ENCODE peak calls at places on chromosome 16, in ten cellular contexts. U is fibroblast of the aortic adventitia; G is cardiac muscle cell; V is AG09309; A is pancreas; B is spleen; E is CD8-positive, alpha-beta T cell; Z is dorsolateral prefrontal cortex; Y is left ventricle myocardium inferior; K is tibial nerve. Q is an unnamed sample.

GRCh38 chr16:88781140-88782077 is 3.6 kb downstream of the PIEZO1 start:
- DNase-seq in B (peak), G (no peak), K (no peak), V (no peak), Y (no peak), U (no peak), E (peak), Z (no peak), A (no peak), Q (no peak)

GRCh38 chr16:49700928-49701685 is 154.8 kb downstream of the ZNF423 start:
- DNase-seq in E (no peak), Z (no peak), V (no peak), G (peak), Y (no peak), B (no peak), A (no peak), K (no peak), U (no peak), Q (no peak)

GRCh38 chr16:17647879-17648649 is 177.3 kb upstream of the XYLT1 start:
- DNase-seq in B (no peak), K (no peak), Y (no peak), G (no peak), U (no peak), A (no peak), V (no peak), Z (no peak), E (no peak), Q (no peak)

GRCh38 chr16:15770512-15770911 is 86.3 kb downstream of the MYH11 start:
- DNase-seq in U (peak), A (no peak), Y (no peak), V (peak), K (no peak), Z (no peak), E (no peak), B (no peak), G (peak), Q (peak)

GRCh38 chr16:4795828-4796572 is 831 bp downstream of the SMIM22 start:
- DNase-seq in E (no peak), Y (no peak), A (no peak), K (no peak), B (no peak), V (no peak), U (no peak), G (no peak), Z (no peak), Q (no peak)

GRCh38 chr16:48247311-48247710 is at the start of gene ABCC11:
- DNase-seq in U (no peak), V (no peak), Z (no peak), Y (no peak), B (no peak), E (no peak), K (no peak), A (no peak), G (no peak), Q (no peak)

GRCh38 chr16:11665071-11665491 is 3.2 kb upstream of the SNN start:
- DNase-seq in K (no peak), B (peak), Y (no peak), Z (no peak), U (no peak), V (no peak), E (no peak), A (no peak), G (no peak), Q (no peak)

GRCh38 chr16:28986492-28986891 is 1.6 kb downstream of the LAT start:
- DNase-seq in E (peak), Z (no peak), K (no peak), A (no peak), Y (no peak), U (no peak), V (no peak), G (no peak), B (no peak), Q (no peak)

GRCh38 chr16:22618842-22619241 is 108.2 kb downstream of the NPIPB5 start:
- DNase-seq in Y (no peak), G (no peak), U (no peak), E (no peak), Z (no peak), B (no peak), A (no peak), V (no peak), K (no peak), Q (no peak)

GRCh38 chr16:85445779-85446222 is 167.3 kb upstream of the GSE1 start:
- DNase-seq in U (peak), E (no peak), V (no peak), Y (no peak), Z (no peak), G (no peak), K (no peak), A (no peak), B (no peak), Q (no peak)

GRCh38 chr16:85611455-85612190 is 1.5 kb upstream of the GSE1 start:
- DNase-seq in E (peak), A (peak), Y (peak), G (peak), V (peak), B (peak), K (peak), Z (peak), U (peak), Q (peak)

GRCh38 chr16:46972429-46972970 is 974 bp downstream of the DNAJA2 start:
- DNase-seq in V (no peak), G (peak), K (no peak), E (no peak), Z (no peak), Y (no peak), U (peak), B (no peak), A (no peak), Q (peak)

DNA sequence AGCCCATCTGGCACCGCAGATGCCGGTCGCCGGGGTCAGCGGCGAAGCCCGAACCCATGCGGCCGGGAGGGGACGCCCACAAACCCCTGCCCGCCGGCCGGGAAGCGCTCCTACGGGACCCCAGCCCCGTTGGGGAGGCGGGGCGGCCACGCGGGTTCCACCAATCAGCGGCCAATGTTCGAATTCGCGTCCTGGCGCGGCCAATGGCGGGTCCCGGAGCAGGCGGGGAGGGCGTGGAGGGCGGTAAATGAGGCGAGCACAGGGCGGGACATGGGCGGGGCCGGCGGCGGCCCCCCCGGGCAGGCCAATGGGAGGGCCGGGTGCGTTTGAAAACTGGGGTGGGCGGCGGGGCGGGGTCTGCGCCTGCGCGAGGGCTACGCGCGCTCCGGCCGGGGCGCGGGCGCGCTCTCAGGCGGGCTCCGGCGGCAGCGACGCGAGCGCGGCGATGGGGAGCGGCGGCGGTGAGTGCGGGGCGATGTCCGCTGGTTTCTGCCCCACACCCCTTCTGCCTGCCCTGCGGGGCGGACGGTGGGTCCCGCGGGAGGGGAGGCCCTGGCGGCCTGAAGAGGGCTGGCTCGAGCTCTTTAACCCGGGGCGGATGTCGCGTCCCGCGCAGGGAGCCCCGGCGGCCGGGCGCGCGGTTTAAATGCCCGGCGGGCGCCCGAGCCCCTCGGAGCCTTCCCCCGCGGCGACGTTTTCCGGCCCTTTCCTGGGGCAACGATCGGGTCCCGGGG is at the start of gene CCNF:
- DNase-seq in A (peak), K (peak), V (peak), Z (peak), B (peak), E (peak), U (peak), G (peak), Y (peak), Q (peak)
- TF ChIP-seq CTCF in A (no peak), K (peak), V (no peak), Z (no peak), B (no peak), E (no peak), U (no peak), G (no peak), Y (peak), Q (no peak)

DNA sequence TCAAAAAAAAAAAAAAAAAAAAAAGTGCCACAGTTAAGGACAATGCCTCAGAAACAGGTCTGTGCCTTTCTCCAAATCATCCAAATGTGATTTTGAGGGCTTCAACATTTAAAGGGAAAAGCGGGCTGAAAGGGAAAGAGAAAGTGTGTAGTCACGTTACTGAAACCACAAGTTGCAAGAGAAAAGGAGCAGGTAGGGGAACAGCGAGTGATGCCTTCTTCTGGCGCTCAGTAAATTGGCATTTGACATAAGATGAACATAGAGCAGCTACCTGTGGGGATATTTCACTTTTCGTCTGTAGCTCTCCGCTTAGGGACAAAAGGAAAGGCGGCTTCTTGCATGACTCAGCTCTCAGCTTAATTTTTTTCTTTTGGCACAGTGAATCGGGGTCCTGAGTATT is 11.1 kb downstream of the CMTM2 start:
- DNase-seq in U (no peak), Z (no peak), Y (no peak), K (no peak), B (no peak), E (no peak), G (no peak), V (no peak), A (no peak), Q (no peak)
- H3K4me3 ChIP-seq in U (no peak), Z (no peak), Y (no peak), K (no peak), B (no peak), E (peak), G (no peak), V (no peak), A (no peak), Q (no peak)

GRCh38 chr16:57802635-57803412 is 533 bp upstream of the KIFC3 start:
- DNase-seq in V (no peak), U (no peak), E (no peak), K (peak), G (no peak), A (no peak), B (no peak), Y (no peak), Z (peak), Q (peak)

GRCh38 chr16:57799619-57800212 is 2.6 kb downstream of the KIFC3 start:
- DNase-seq in E (no peak), B (no peak), G (no peak), Z (no peak), U (no peak), A (no peak), K (no peak), Y (no peak), V (no peak), Q (no peak)

GRCh38 chr16:57801856-57802634 is at the start of gene KIFC3:
- DNase-seq in B (peak), A (peak), E (peak), V (no peak), K (peak), G (peak), U (peak), Y (peak), Z (peak), Q (peak)

GRCh38 chr16:57800213-57801097 is 1.8 kb downstream of the KIFC3 start:
- DNase-seq in U (no peak), A (no peak), K (no peak), Z (no peak), E (no peak), Y (no peak), V (no peak), B (no peak), G (no peak), Q (no peak)

DNA sequence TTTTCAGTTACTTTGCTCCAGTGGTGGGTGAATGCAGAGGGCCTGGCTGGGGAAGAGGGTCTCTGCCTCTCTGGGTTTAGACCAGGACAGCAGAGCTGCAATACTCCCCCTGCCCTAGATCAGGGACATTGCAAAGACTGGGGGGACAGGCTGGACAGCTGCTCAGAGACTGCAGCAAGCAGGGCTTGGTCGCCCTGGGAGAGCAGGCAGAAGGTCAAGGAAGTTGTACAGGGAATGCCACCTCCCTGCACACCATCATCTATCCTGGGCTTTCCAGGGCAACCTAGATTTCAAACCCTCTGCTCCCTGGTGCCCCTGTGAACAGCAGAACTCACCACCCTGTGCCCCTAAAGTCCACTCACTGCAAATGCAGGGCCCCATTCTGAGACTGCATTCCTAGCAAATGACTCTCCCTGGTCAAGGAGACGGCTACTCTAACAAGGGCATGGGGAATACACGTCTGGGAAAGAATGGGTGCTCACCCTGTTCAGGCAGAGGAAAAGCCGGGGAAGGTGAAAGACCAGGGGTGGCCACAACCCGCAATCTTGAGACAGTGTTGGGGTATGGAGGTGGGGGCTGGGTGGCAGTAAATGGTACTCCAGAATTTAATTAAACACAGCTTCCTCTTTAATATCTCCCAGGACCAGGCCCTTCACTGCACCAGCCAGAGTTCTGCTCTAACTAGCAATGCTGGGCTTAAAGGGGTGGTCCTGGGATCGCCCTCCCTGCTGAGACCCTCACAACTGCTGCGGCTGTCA is 1.0 kb downstream of the KIFC3 start:
- DNase-seq in A (no peak), Z (no peak), Y (no peak), E (no peak), G (peak), B (no peak), K (no peak), V (no peak), U (peak), Q (peak)
- TF ChIP-seq CTCF in A (no peak), Z (no peak), Y (no peak), E (no peak), G (peak), B (no peak), K (no peak), V (no peak), U (no peak), Q (no peak)

GRCh38 chr16:70685938-70686375 is at the start of gene MTSS2:
- DNase-seq in U (peak), B (peak), E (peak), G (peak), Z (peak), V (peak), A (peak), K (peak), Y (peak), Q (peak)
- H3K4me3 ChIP-seq in U (peak), B (peak), E (peak), G (peak), Z (peak), V (peak), A (peak), K (peak), Y (peak), Q (peak)

GRCh38 chr16:31479752-31480151 is 3.2 kb upstream of the SLC5A2 start:
- DNase-seq in V (no peak), B (no peak), A (no peak), G (no peak), E (no peak), Z (no peak), Y (no peak), K (no peak), U (no peak), Q (no peak)

GRCh38 chr16:31475949-31476304 is 4.0 kb downstream of the TGFB1I1 start:
- DNase-seq in B (peak), U (no peak), Y (no peak), A (no peak), E (peak), V (no peak), K (no peak), G (no peak), Z (no peak), Q (no peak)

GRCh38 chr16:31476305-31477219 is 4.6 kb downstream of the TGFB1I1 start:
- DNase-seq in B (peak), Z (peak), K (peak), E (peak), V (no peak), G (no peak), U (no peak), A (peak), Y (peak), Q (no peak)

GRCh38 chr16:31478956-31479355 is 4.0 kb upstream of the SLC5A2 start:
- DNase-seq in B (no peak), Z (no peak), U (no peak), A (no peak), V (no peak), G (no peak), K (no peak), E (no peak), Y (no peak), Q (no peak)

GRCh38 chr16:31477220-31478216 is 5.4 kb upstream of the SLC5A2 start:
- DNase-seq in Z (no peak), B (peak), E (peak), G (no peak), V (no peak), K (no peak), U (no peak), Y (no peak), A (peak), Q (no peak)
- TF ChIP-seq CTCF in Z (no peak), B (no peak), E (no peak), G (no peak), V (no peak), K (no peak), U (no peak), Y (no peak), A (peak), Q (no peak)

DNA sequence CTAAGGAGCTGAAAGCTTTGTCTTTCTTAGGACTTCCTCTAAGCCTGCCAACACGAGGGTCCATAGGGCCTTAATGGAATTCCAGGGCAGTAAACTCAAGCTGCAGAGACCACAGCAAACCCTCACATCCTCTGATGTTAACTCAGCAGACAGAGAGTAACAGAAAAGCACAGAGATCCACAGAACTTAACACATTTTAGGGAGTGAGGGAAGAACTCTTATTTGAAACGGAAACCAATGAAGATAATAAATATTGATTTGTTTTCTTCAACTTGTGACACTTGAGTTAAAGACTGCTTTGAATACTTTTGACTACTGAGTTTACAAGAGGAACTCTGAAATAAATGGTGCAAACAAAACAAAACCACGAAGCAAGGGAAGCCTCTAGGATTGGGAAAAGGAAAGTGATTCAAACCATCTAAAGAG is 9.4 kb downstream of the DYNC1LI2 start:
- DNase-seq in G (peak), E (no peak), B (no peak), A (no peak), K (no peak), V (no peak), Y (no peak), Z (no peak), U (no peak), Q (no peak)
- H3K4me3 ChIP-seq in G (no peak), E (no peak), B (no peak), A (no peak), K (no peak), V (no peak), Y (peak), Z (peak), U (no peak), Q (no peak)

GRCh38 chr16:74887084-74887483 is 97.8 kb downstream of the WDR59 start:
- DNase-seq in K (no peak), G (no peak), U (no peak), A (no peak), B (no peak), E (no peak), Z (no peak), Y (no peak), V (no peak), Q (no peak)

GRCh38 chr16:74892574-74893461 is 92.1 kb downstream of the WDR59 start:
- DNase-seq in K (no peak), B (no peak), A (no peak), Y (no peak), U (no peak), Z (no peak), V (no peak), G (no peak), E (no peak), Q (no peak)

GRCh38 chr16:74888888-74889287 is 96.0 kb downstream of the WDR59 start:
- DNase-seq in Y (no peak), B (no peak), G (no peak), U (no peak), Z (no peak), V (no peak), E (no peak), K (no peak), A (no peak), Q (no peak)

GRCh38 chr16:74888227-74888862 is 96.6 kb downstream of the WDR59 start:
- DNase-seq in Y (no peak), B (no peak), Z (no peak), G (no peak), V (no peak), A (no peak), U (no peak), E (no peak), K (no peak), Q (no peak)
- TF ChIP-seq CTCF in Y (no peak), B (no peak), Z (no peak), G (no peak), V (no peak), A (no peak), U (no peak), E (no peak), K (no peak), Q (no peak)

DNA sequence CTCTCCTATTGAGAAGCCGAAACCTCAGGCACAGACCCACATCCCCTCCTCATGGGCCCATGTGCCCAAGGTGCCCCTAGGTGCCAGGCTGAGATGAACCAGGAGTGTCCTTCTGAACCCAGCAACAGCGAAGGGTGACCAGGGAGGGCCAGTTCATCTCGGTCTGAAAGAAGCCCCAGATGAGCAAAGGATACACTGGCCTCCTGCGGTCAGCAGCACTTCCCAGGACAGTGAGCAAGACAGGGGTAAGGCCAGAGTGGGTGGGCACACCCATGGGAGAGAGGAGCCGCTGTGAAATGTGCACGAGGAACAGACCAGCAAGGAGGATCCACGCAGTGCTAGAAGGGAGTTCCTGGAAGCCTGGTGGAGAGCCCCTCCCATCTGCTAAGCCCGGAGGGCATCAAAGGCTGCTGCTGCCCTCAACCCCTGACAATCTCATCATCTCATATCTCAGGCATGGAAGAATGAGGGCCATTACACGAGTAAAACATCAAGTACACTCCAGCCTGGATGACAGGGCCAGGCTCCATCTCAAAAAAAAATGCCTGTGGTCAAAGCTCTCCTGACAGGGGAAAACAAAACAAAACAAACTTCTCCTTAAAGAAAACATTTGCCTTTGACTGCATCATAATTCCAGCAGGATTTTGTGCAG is 3.3 kb upstream of the HBZ start:
- DNase-seq in G (peak), Z (no peak), Y (no peak), K (no peak), A (no peak), U (peak), E (no peak), B (peak), V (no peak), Q (no peak)
- H3K4me3 ChIP-seq in G (no peak), Z (no peak), Y (no peak), K (no peak), A (no peak), U (no peak), E (no peak), B (no peak), V (no peak), Q (no peak)

GRCh38 chr16:23742761-23743160 is 12.1 kb upstream of the CHP2 start:
- DNase-seq in V (no peak), A (no peak), B (no peak), K (no peak), Y (no peak), G (no peak), U (no peak), E (no peak), Z (no peak), Q (no peak)
- TF ChIP-seq CTCF in V (no peak), A (no peak), B (no peak), K (no peak), Y (no peak), G (no peak), U (no peak), E (no peak), Z (no peak), Q (no peak)